ENCODE peak calls at places on chromosomes 1 and 21, in nine cellular contexts. One of them, this sample, is unnamed.

GRCh38 chr1:2504949-2505272 is 21.5 kb downstream of the PANK4 start:
- DNase-seq in mesothelial cell of epicardium: no peak
- DNase-seq in stomach: no peak
- DNase-seq in A549: no peak
- DNase-seq in heart right ventricle: no peak
- DNase-seq in cardiac fibroblast: no peak
- DNase-seq in AG04450: no peak
- DNase-seq in GM12865: no peak
- DNase-seq in GM13977: no peak
- DNase-seq in this sample: no peak

GRCh38 chr1:214435867-214436266 is 115.5 kb downstream of the PTPN14 start:
- DNase-seq in heart right ventricle: no peak
- DNase-seq in mesothelial cell of epicardium: no peak
- DNase-seq in A549: no peak
- DNase-seq in stomach: no peak
- DNase-seq in GM12865: no peak
- DNase-seq in AG04450: no peak
- DNase-seq in GM13977: no peak
- DNase-seq in cardiac fibroblast: no peak
- DNase-seq in this sample: no peak

GRCh38 chr1:211551628-211552465 is 27.1 kb downstream of the SLC30A1 start:
- DNase-seq in GM13977: no peak
- DNase-seq in heart right ventricle: no peak
- DNase-seq in A549: peak
- DNase-seq in cardiac fibroblast: peak
- DNase-seq in stomach: peak
- DNase-seq in AG04450: peak
- DNase-seq in GM12865: no peak
- DNase-seq in mesothelial cell of epicardium: no peak
- DNase-seq in this sample: no peak

GRCh38 chr1:146029097-146029496 is 7.6 kb upstream of the HJV start:
- DNase-seq in cardiac fibroblast: no peak
- DNase-seq in GM12865: no peak
- DNase-seq in heart right ventricle: no peak
- DNase-seq in A549: no peak
- DNase-seq in GM13977: no peak
- DNase-seq in AG04450: no peak
- DNase-seq in stomach: no peak
- DNase-seq in mesothelial cell of epicardium: no peak
- DNase-seq in this sample: no peak

GRCh38 chr1:1966086-1966740 is 37.4 kb downstream of the CFAP74 start:
- DNase-seq in stomach: no peak
- DNase-seq in AG04450: no peak
- DNase-seq in mesothelial cell of epicardium: no peak
- DNase-seq in cardiac fibroblast: no peak
- DNase-seq in GM13977: no peak
- DNase-seq in heart right ventricle: no peak
- DNase-seq in A549: no peak
- DNase-seq in GM12865: no peak
- DNase-seq in this sample: no peak

GRCh38 chr1:20405893-20406604 is 80.0 kb downstream of the CAMK2N1 start:
- DNase-seq in GM12865: no peak
- DNase-seq in cardiac fibroblast: peak
- DNase-seq in stomach: no peak
- DNase-seq in GM13977: no peak
- DNase-seq in A549: no peak
- DNase-seq in heart right ventricle: peak
- DNase-seq in mesothelial cell of epicardium: no peak
- DNase-seq in AG04450: no peak
- DNase-seq in this sample: no peak

GRCh38 chr1:19684677-19685076 is 20.0 kb downstream of the HTR6 start:
- DNase-seq in mesothelial cell of epicardium: no peak
- DNase-seq in GM13977: no peak
- DNase-seq in stomach: no peak
- DNase-seq in heart right ventricle: no peak
- DNase-seq in cardiac fibroblast: no peak
- DNase-seq in A549: no peak
- DNase-seq in AG04450: no peak
- DNase-seq in GM12865: no peak
- DNase-seq in this sample: no peak

GRCh38 chr1:174118726-174119125 is 40.6 kb upstream of the RABGAP1L start:
- DNase-seq in GM13977: no peak
- DNase-seq in stomach: no peak
- DNase-seq in A549: no peak
- DNase-seq in cardiac fibroblast: no peak
- DNase-seq in AG04450: no peak
- DNase-seq in mesothelial cell of epicardium: no peak
- DNase-seq in heart right ventricle: no peak
- DNase-seq in GM12865: no peak
- DNase-seq in this sample: no peak

GRCh38 chr1:199246716-199247115 is 607.9 kb downstream of the PTPRC start:
- DNase-seq in AG04450: no peak
- DNase-seq in heart right ventricle: no peak
- DNase-seq in A549: no peak
- DNase-seq in GM13977: no peak
- DNase-seq in cardiac fibroblast: no peak
- DNase-seq in GM12865: no peak
- DNase-seq in mesothelial cell of epicardium: no peak
- DNase-seq in stomach: no peak
- DNase-seq in this sample: no peak

GRCh38 chr21:21612446-21612845 is 614.2 kb downstream of the NCAM2 start:
- DNase-seq in mesothelial cell of epicardium: no peak
- DNase-seq in GM13977: no peak
- DNase-seq in A549: no peak
- DNase-seq in AG04450: peak
- DNase-seq in cardiac fibroblast: peak
- DNase-seq in GM12865: no peak
- DNase-seq in heart right ventricle: no peak
- DNase-seq in stomach: no peak
- DNase-seq in this sample: no peak

GRCh38 chr1:17156108-17156507 is 36.9 kb upstream of the PADI2 start:
- DNase-seq in mesothelial cell of epicardium: no peak
- DNase-seq in cardiac fibroblast: peak
- DNase-seq in stomach: no peak
- DNase-seq in AG04450: no peak
- DNase-seq in A549: no peak
- DNase-seq in GM13977: no peak
- DNase-seq in heart right ventricle: no peak
- DNase-seq in GM12865: peak
- DNase-seq in this sample: no peak

GRCh38 chr1:24850353-24850905 is 79.6 kb downstream of the RUNX3 start:
- DNase-seq in stomach: no peak
- DNase-seq in A549: no peak
- DNase-seq in AG04450: no peak
- DNase-seq in mesothelial cell of epicardium: no peak
- DNase-seq in cardiac fibroblast: peak
- DNase-seq in GM12865: no peak
- DNase-seq in GM13977: no peak
- DNase-seq in heart right ventricle: no peak
- DNase-seq in this sample: no peak

GRCh38 chr1:173206816-173207595 is at the start of gene TNFSF4:
- DNase-seq in A549: no peak
- DNase-seq in AG04450: no peak
- DNase-seq in stomach: no peak
- DNase-seq in mesothelial cell of epicardium: no peak
- DNase-seq in heart right ventricle: no peak
- DNase-seq in cardiac fibroblast: peak
- DNase-seq in GM12865: peak
- DNase-seq in GM13977: no peak
- DNase-seq in this sample: no peak

GRCh38 chr1:238029126-238029525 is 138.4 kb upstream of the ZP4 start:
- DNase-seq in heart right ventricle: no peak
- DNase-seq in A549: no peak
- DNase-seq in GM12865: no peak
- DNase-seq in cardiac fibroblast: no peak
- DNase-seq in GM13977: no peak
- DNase-seq in AG04450: no peak
- DNase-seq in stomach: no peak
- DNase-seq in mesothelial cell of epicardium: no peak
- DNase-seq in this sample: no peak

GRCh38 chr1:1272341-1273151 is 1.1 kb downstream of the UBE2J2 start:
- DNase-seq in stomach: peak
- DNase-seq in mesothelial cell of epicardium: no peak
- DNase-seq in A549: no peak
- DNase-seq in heart right ventricle: no peak
- DNase-seq in GM12865: peak
- DNase-seq in cardiac fibroblast: no peak
- DNase-seq in AG04450: no peak
- DNase-seq in GM13977: no peak
- DNase-seq in this sample: no peak

GRCh38 chr1:208146650-208147049 is 97.5 kb downstream of the PLXNA2 start:
- DNase-seq in GM12865: no peak
- DNase-seq in stomach: no peak
- DNase-seq in cardiac fibroblast: no peak
- DNase-seq in mesothelial cell of epicardium: no peak
- DNase-seq in AG04450: no peak
- DNase-seq in GM13977: no peak
- DNase-seq in A549: no peak
- DNase-seq in heart right ventricle: no peak
- DNase-seq in this sample: no peak

GRCh38 chr1:216750031-216750627 is 26.9 kb upstream of the ESRRG start:
- DNase-seq in GM12865: peak
- DNase-seq in A549: peak
- DNase-seq in AG04450: peak
- DNase-seq in cardiac fibroblast: peak
- DNase-seq in heart right ventricle: peak
- DNase-seq in stomach: peak
- DNase-seq in GM13977: no peak
- DNase-seq in mesothelial cell of epicardium: no peak
- DNase-seq in this sample: no peak

GRCh38 chr1:58870298-58870676 is 86.4 kb upstream of the JUN start:
- DNase-seq in heart right ventricle: no peak
- DNase-seq in GM13977: no peak
- DNase-seq in AG04450: no peak
- DNase-seq in mesothelial cell of epicardium: no peak
- DNase-seq in A549: no peak
- DNase-seq in GM12865: no peak
- DNase-seq in cardiac fibroblast: no peak
- DNase-seq in stomach: peak
- DNase-seq in this sample: no peak

GRCh38 chr1:156703741-156704140 is 1.6 kb downstream of the CRABP2 start:
- DNase-seq in heart right ventricle: no peak
- DNase-seq in GM12865: no peak
- DNase-seq in cardiac fibroblast: no peak
- DNase-seq in AG04450: no peak
- DNase-seq in mesothelial cell of epicardium: no peak
- DNase-seq in GM13977: no peak
- DNase-seq in A549: no peak
- DNase-seq in stomach: no peak
- DNase-seq in this sample: no peak
- TF ChIP-seq CTCF in heart right ventricle: no peak
- TF ChIP-seq CTCF in GM12865: no peak
- TF ChIP-seq CTCF in cardiac fibroblast: no peak
- TF ChIP-seq CTCF in AG04450: no peak
- TF ChIP-seq CTCF in mesothelial cell of epicardium: no peak
- TF ChIP-seq CTCF in GM13977: no peak
- TF ChIP-seq CTCF in A549: no peak
- TF ChIP-seq CTCF in stomach: no peak
- TF ChIP-seq CTCF in this sample: no peak

GRCh38 chr1:47972864-47973437 is 24.2 kb downstream of the TRABD2B start:
- DNase-seq in A549: no peak
- DNase-seq in heart right ventricle: no peak
- DNase-seq in stomach: no peak
- DNase-seq in cardiac fibroblast: no peak
- DNase-seq in GM12865: no peak
- DNase-seq in mesothelial cell of epicardium: no peak
- DNase-seq in GM13977: no peak
- DNase-seq in AG04450: no peak
- DNase-seq in this sample: no peak
- TF ChIP-seq CTCF in A549: peak
- TF ChIP-seq CTCF in heart right ventricle: peak
- TF ChIP-seq CTCF in stomach: no peak
- TF ChIP-seq CTCF in cardiac fibroblast: peak
- TF ChIP-seq CTCF in GM12865: peak
- TF ChIP-seq CTCF in mesothelial cell of epicardium: no peak
- TF ChIP-seq CTCF in GM13977: peak
- TF ChIP-seq CTCF in AG04450: peak
- TF ChIP-seq CTCF in this sample: no peak

DNA sequence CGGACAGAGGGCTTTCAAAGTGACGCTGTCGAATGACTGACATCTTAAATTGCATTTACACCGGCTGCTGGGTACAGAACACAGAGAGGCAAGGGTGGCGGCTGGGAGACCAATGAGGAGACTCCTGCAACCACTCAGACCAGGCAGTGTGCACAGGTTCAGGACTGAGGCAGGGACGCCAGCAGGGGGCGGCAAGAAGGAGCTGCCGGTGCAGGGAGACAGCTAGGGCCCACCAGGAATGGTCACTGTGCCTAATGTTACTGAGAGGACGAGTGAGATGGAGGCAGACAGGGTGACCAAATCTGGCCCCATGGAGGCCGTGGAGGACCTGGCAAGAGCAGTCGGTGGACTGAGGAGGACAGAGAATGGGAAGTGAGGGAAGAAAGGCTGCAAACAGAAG is 23.5 kb downstream of the GLIS1 start:
- DNase-seq in GM13977: no peak
- DNase-seq in stomach: no peak
- DNase-seq in A549: peak
- DNase-seq in mesothelial cell of epicardium: peak
- DNase-seq in AG04450: no peak
- DNase-seq in cardiac fibroblast: peak
- DNase-seq in GM12865: peak
- DNase-seq in heart right ventricle: no peak
- DNase-seq in this sample: no peak
- TF ChIP-seq CTCF in GM13977: peak
- TF ChIP-seq CTCF in stomach: no peak
- TF ChIP-seq CTCF in A549: peak
- TF ChIP-seq CTCF in mesothelial cell of epicardium: no peak
- TF ChIP-seq CTCF in AG04450: peak
- TF ChIP-seq CTCF in cardiac fibroblast: peak
- TF ChIP-seq CTCF in GM12865: peak
- TF ChIP-seq CTCF in heart right ventricle: no peak
- TF ChIP-seq CTCF in this sample: no peak

GRCh38 chr21:34519013-34519412 is 7.0 kb upstream of the KCNE1 start:
- DNase-seq in mesothelial cell of epicardium: no peak
- DNase-seq in A549: no peak
- DNase-seq in stomach: no peak
- DNase-seq in AG04450: no peak
- DNase-seq in heart right ventricle: no peak
- DNase-seq in GM12865: no peak
- DNase-seq in GM13977: no peak
- DNase-seq in cardiac fibroblast: no peak
- DNase-seq in this sample: no peak

GRCh38 chr21:34517039-34517438 is 5.0 kb upstream of the KCNE1 start:
- DNase-seq in heart right ventricle: no peak
- DNase-seq in cardiac fibroblast: no peak
- DNase-seq in AG04450: no peak
- DNase-seq in GM13977: no peak
- DNase-seq in mesothelial cell of epicardium: no peak
- DNase-seq in A549: no peak
- DNase-seq in stomach: no peak
- DNase-seq in GM12865: no peak
- DNase-seq in this sample: no peak

GRCh38 chr21:34514576-34515135 is 2.6 kb upstream of the KCNE1 start:
- DNase-seq in A549: no peak
- DNase-seq in heart right ventricle: no peak
- DNase-seq in stomach: no peak
- DNase-seq in GM13977: no peak
- DNase-seq in cardiac fibroblast: no peak
- DNase-seq in AG04450: no peak
- DNase-seq in GM12865: no peak
- DNase-seq in mesothelial cell of epicardium: no peak
- DNase-seq in this sample: no peak

GRCh38 chr21:34519694-34520093 is 7.7 kb upstream of the KCNE1 start:
- DNase-seq in A549: no peak
- DNase-seq in AG04450: no peak
- DNase-seq in cardiac fibroblast: no peak
- DNase-seq in heart right ventricle: no peak
- DNase-seq in GM13977: no peak
- DNase-seq in stomach: no peak
- DNase-seq in mesothelial cell of epicardium: no peak
- DNase-seq in GM12865: no peak
- DNase-seq in this sample: no peak

GRCh38 chr21:34517491-34518245 is 5.7 kb upstream of the KCNE1 start:
- DNase-seq in AG04450: no peak
- DNase-seq in GM13977: no peak
- DNase-seq in stomach: no peak
- DNase-seq in GM12865: peak
- DNase-seq in A549: peak
- DNase-seq in cardiac fibroblast: no peak
- DNase-seq in mesothelial cell of epicardium: no peak
- DNase-seq in heart right ventricle: no peak
- DNase-seq in this sample: no peak
- TF ChIP-seq CTCF in AG04450: peak
- TF ChIP-seq CTCF in GM13977: peak
- TF ChIP-seq CTCF in stomach: peak
- TF ChIP-seq CTCF in GM12865: peak
- TF ChIP-seq CTCF in A549: no peak
- TF ChIP-seq CTCF in cardiac fibroblast: no peak
- TF ChIP-seq CTCF in mesothelial cell of epicardium: no peak
- TF ChIP-seq CTCF in heart right ventricle: no peak
- TF ChIP-seq CTCF in this sample: no peak